ENCODE peak calls at places on chromosome 4, in seven cellular contexts. J is cardiac muscle cell; K is CD8-positive, alpha-beta memory T cell; Z is MV-4-11; R is D341Med; F is GM23248; S is AG04450. A is an unnamed sample.

GRCh38 chr4:1899149-1900086 is 28.2 kb downstream of the NSD2 start:
- DNase-seq in J (peak), Z (peak), S (peak), K (peak), F (peak), R (peak), A (peak)

GRCh38 chr4:186689476-186689875 is 34.2 kb downstream of the FAT1 start:
- DNase-seq in F (peak), Z (no peak), J (no peak), R (no peak), S (no peak), K (no peak), A (no peak)

GRCh38 chr4:128718793-128719192 is 90.7 kb upstream of the JADE1 start:
- DNase-seq in R (no peak), Z (no peak), S (peak), J (peak), F (peak), K (no peak), A (no peak)

GRCh38 chr4:81665050-81665449 is 193.3 kb upstream of the RASGEF1B start:
- DNase-seq in K (no peak), J (no peak), S (no peak), Z (no peak), F (no peak), R (no peak), A (no peak)

GRCh38 chr4:174828845-174829701 is at the start of gene GLRA3:
- DNase-seq in Z (peak), J (peak), S (no peak), K (no peak), F (peak), R (peak), A (no peak)

GRCh38 chr4:184153781-184154542 is 63.7 kb downstream of the ENPP6 start:
- DNase-seq in R (no peak), S (no peak), Z (no peak), F (no peak), K (no peak), J (no peak), A (no peak)

GRCh38 chr4:4507923-4508322 is 33.9 kb downstream of the STX18 start:
- DNase-seq in S (no peak), R (peak), Z (no peak), F (no peak), K (no peak), J (no peak), A (no peak)

GRCh38 chr4:8637456-8637984 is 45.0 kb downstream of the CPZ start:
- DNase-seq in Z (no peak), S (no peak), R (no peak), K (no peak), F (no peak), J (no peak), A (no peak)

GRCh38 chr4:37890501-37891220 is at the start of gene TBC1D1:
- DNase-seq in J (peak), S (no peak), K (peak), Z (no peak), R (peak), F (peak), A (no peak)

GRCh38 chr4:76087007-76087769 is 12.7 kb downstream of the ART3 start:
- DNase-seq in K (no peak), Z (peak), S (peak), F (peak), R (peak), J (peak), A (no peak)

GRCh38 chr4:139555705-139556070 is 331 bp downstream of the SETD7 start:
- DNase-seq in J (no peak), Z (no peak), S (no peak), R (peak), F (peak), K (no peak), A (peak)

GRCh38 chr4:149735796-149736195 is 79.8 kb downstream of the IQCM start:
- DNase-seq in K (no peak), J (peak), R (no peak), Z (peak), F (peak), S (no peak), A (no peak)

A was measured in activated T-helper 1 cell treated with anti-CD3 and anti-CD28 coated beads, Interleukin-12 subunit alpha, Interleukin-12 subunit beta, Interleukin-2, Interleukin-4 antibody, amounts not matched to agents 30 ng/mL and 10 ng/mL and 1 ng/mL, durations not matched to agents 14 hours and 24 hours and 36 hours.